ENCODE peak calls at places on chromosome 15, in four cellular contexts. One of them, this sample, is unnamed.

GRCh38 chr15:76152197-76152596 is 92.4 kb downstream of the TMEM266 start:
- DNase-seq in uterus: no peak
- DNase-seq in IMR-90: no peak
- DNase-seq in CD8-positive, alpha-beta T cell: no peak
- DNase-seq in this sample: no peak

GRCh38 chr15:81589671-81590070 is 215.7 kb upstream of the TMC3 start:
- DNase-seq in CD8-positive, alpha-beta T cell: no peak
- DNase-seq in uterus: no peak
- DNase-seq in IMR-90: no peak
- DNase-seq in this sample: no peak

GRCh38 chr15:68469162-68470048 is 37.4 kb upstream of the ITGA11 start:
- DNase-seq in uterus: no peak
- DNase-seq in IMR-90: no peak
- DNase-seq in CD8-positive, alpha-beta T cell: no peak
- DNase-seq in this sample: no peak

GRCh38 chr15:69044899-69045298 is 30.4 kb downstream of the NOX5 start:
- DNase-seq in CD8-positive, alpha-beta T cell: no peak
- DNase-seq in uterus: no peak
- DNase-seq in IMR-90: peak; percentile 69
- DNase-seq in this sample: no peak

GRCh38 chr15:85992224-85992623 is 87.4 kb upstream of the AGBL1 start:
- DNase-seq in CD8-positive, alpha-beta T cell: no peak
- DNase-seq in IMR-90: no peak
- DNase-seq in uterus: no peak
- DNase-seq in this sample: no peak

GRCh38 chr15:23447107-23447500 is at the start of gene GOLGA6L2:
- DNase-seq in IMR-90: no peak
- DNase-seq in uterus: no peak
- DNase-seq in CD8-positive, alpha-beta T cell: no peak
- DNase-seq in this sample: no peak

GRCh38 chr15:38041576-38041975 is 107.1 kb downstream of the TMCO5A start:
- DNase-seq in uterus: no peak
- DNase-seq in IMR-90: peak; percentile 77
- DNase-seq in CD8-positive, alpha-beta T cell: no peak
- DNase-seq in this sample: no peak

GRCh38 chr15:38768970-38769369 is 204.4 kb upstream of the RASGRP1 start:
- DNase-seq in IMR-90: peak; percentile 34
- DNase-seq in CD8-positive, alpha-beta T cell: no peak
- DNase-seq in uterus: peak; percentile 20
- DNase-seq in this sample: peak; percentile 36

GRCh38 chr15:99745687-99746086 is 12.4 kb upstream of the LYSMD4 start:
- DNase-seq in IMR-90: no peak
- DNase-seq in uterus: no peak
- DNase-seq in CD8-positive, alpha-beta T cell: no peak
- DNase-seq in this sample: no peak

GRCh38 chr15:43516185-43516584 is 1.2 kb upstream of the MAP1A start:
- DNase-seq in IMR-90: no peak
- DNase-seq in CD8-positive, alpha-beta T cell: no peak
- DNase-seq in uterus: peak; percentile 55
- DNase-seq in this sample: no peak

GRCh38 chr15:74384566-74385441 is 17.4 kb upstream of the CYP11A1 start:
- DNase-seq in CD8-positive, alpha-beta T cell: peak; percentile 47
- DNase-seq in IMR-90: no peak
- DNase-seq in uterus: no peak
- DNase-seq in this sample: no peak

GRCh38 chr15:81480645-81481053 is 106.6 kb upstream of the TMC3 start:
- DNase-seq in uterus: peak; percentile 33
- DNase-seq in CD8-positive, alpha-beta T cell: no peak
- DNase-seq in IMR-90: peak; percentile 69
- DNase-seq in this sample: peak; percentile 80

GRCh38 chr15:101407439-101407838 is 82.1 kb downstream of the PCSK6 start:
- DNase-seq in CD8-positive, alpha-beta T cell: no peak
- DNase-seq in uterus: no peak
- DNase-seq in IMR-90: no peak
- DNase-seq in this sample: no peak

GRCh38 chr15:101439285-101439919 is 50.1 kb downstream of the PCSK6 start:
- DNase-seq in IMR-90: no peak
- DNase-seq in CD8-positive, alpha-beta T cell: no peak
- DNase-seq in uterus: no peak
- DNase-seq in this sample: no peak

GRCh38 chr15:28098766-28099554 is at the start of gene OCA2:
- DNase-seq in CD8-positive, alpha-beta T cell: peak; percentile 75
- DNase-seq in uterus: no peak
- DNase-seq in IMR-90: peak; percentile 30
- DNase-seq in this sample: peak; percentile 47
- TF ChIP-seq CTCF in CD8-positive, alpha-beta T cell: peak; percentile 20
- TF ChIP-seq CTCF in uterus: no peak
- TF ChIP-seq CTCF in IMR-90: peak; percentile 11
- TF ChIP-seq CTCF in this sample: peak; percentile 27

GRCh38 chr15:59963925-59964324 is 40.2 kb upstream of the FOXB1 start:
- DNase-seq in IMR-90: no peak
- DNase-seq in uterus: no peak
- DNase-seq in CD8-positive, alpha-beta T cell: no peak
- DNase-seq in this sample: no peak
- H3K9me3 ChIP-seq in IMR-90: peaks cover 2% of the 10 kb centered on the region
- H3K9me3 ChIP-seq in uterus: no peaks in the 10 kb centered on the region
- H3K9me3 ChIP-seq in CD8-positive, alpha-beta T cell: peaks cover 4% of the 10 kb centered on the region
- H3K9me3 ChIP-seq in this sample: no peaks in the 10 kb centered on the region

GRCh38 chr15:40312370-40313158 is 4.8 kb upstream of the PLCB2 start:
- DNase-seq in IMR-90: no peak
- DNase-seq in uterus: no peak
- DNase-seq in CD8-positive, alpha-beta T cell: no peak
- DNase-seq in this sample: no peak

GRCh38 chr15:40308844-40309189 is 1.1 kb upstream of the PLCB2 start:
- DNase-seq in uterus: no peak
- DNase-seq in IMR-90: no peak
- DNase-seq in CD8-positive, alpha-beta T cell: peak; percentile 33
- DNase-seq in this sample: peak; percentile 43

GRCh38 chr15:40310993-40311392 is 3.3 kb upstream of the PLCB2 start:
- DNase-seq in IMR-90: no peak
- DNase-seq in uterus: no peak
- DNase-seq in CD8-positive, alpha-beta T cell: no peak
- DNase-seq in this sample: no peak

GRCh38 chr15:40309344-40309862 is 1.7 kb upstream of the PLCB2 start:
- DNase-seq in IMR-90: no peak
- DNase-seq in CD8-positive, alpha-beta T cell: no peak
- DNase-seq in uterus: no peak
- DNase-seq in this sample: no peak

GRCh38 chr15:40310001-40310959 is 2.5 kb upstream of the PLCB2 start:
- DNase-seq in IMR-90: peak; percentile 33
- DNase-seq in CD8-positive, alpha-beta T cell: peak; percentile 61
- DNase-seq in uterus: no peak
- DNase-seq in this sample: peak; percentile 59
- H3K4me1 ChIP-seq in IMR-90: peaks cover 6% of the 10 kb centered on the region
- H3K4me1 ChIP-seq in CD8-positive, alpha-beta T cell: peaks cover 41% of the 10 kb centered on the region
- H3K4me1 ChIP-seq in uterus: no peaks in the 10 kb centered on the region
- H3K4me1 ChIP-seq in this sample: peaks cover 46% of the 10 kb centered on the region

GRCh38 chr15:92105611-92106010 is 252.1 kb downstream of the SLCO3A1 start:
- DNase-seq in uterus: no peak
- DNase-seq in IMR-90: no peak
- DNase-seq in CD8-positive, alpha-beta T cell: no peak
- DNase-seq in this sample: no peak
- TF ChIP-seq CTCF in uterus: no peak
- TF ChIP-seq CTCF in IMR-90: no peak
- TF ChIP-seq CTCF in CD8-positive, alpha-beta T cell: no peak
- TF ChIP-seq CTCF in this sample: no peak

GRCh38 chr15:41821831-41822230 is 6.1 kb upstream of the JMJD7 start:
- DNase-seq in CD8-positive, alpha-beta T cell: no peak
- DNase-seq in uterus: no peak
- DNase-seq in IMR-90: no peak
- DNase-seq in this sample: no peak
- H3K9me3 ChIP-seq in CD8-positive, alpha-beta T cell: no peaks in the 10 kb centered on the region
- H3K9me3 ChIP-seq in uterus: no peaks in the 10 kb centered on the region
- H3K9me3 ChIP-seq in IMR-90: no peaks in the 10 kb centered on the region
- H3K9me3 ChIP-seq in this sample: no peaks in the 10 kb centered on the region

GRCh38 chr15:64845826-64846225 is 4.1 kb downstream of the PLEKHO2 start:
- DNase-seq in uterus: no peak
- DNase-seq in CD8-positive, alpha-beta T cell: no peak
- DNase-seq in IMR-90: no peak
- DNase-seq in this sample: no peak

GRCh38 chr15:64847876-64848716 is 6.4 kb downstream of the PLEKHO2 start:
- DNase-seq in CD8-positive, alpha-beta T cell: no peak
- DNase-seq in uterus: no peak
- DNase-seq in IMR-90: peak; percentile 34
- DNase-seq in this sample: no peak

GRCh38 chr15:64846246-64846645 is 4.5 kb downstream of the PLEKHO2 start:
- DNase-seq in uterus: no peak
- DNase-seq in IMR-90: no peak
- DNase-seq in CD8-positive, alpha-beta T cell: no peak
- DNase-seq in this sample: peak; percentile 44

GRCh38 chr15:64847016-64847415 is 5.3 kb downstream of the PLEKHO2 start:
- DNase-seq in CD8-positive, alpha-beta T cell: no peak
- DNase-seq in IMR-90: no peak
- DNase-seq in uterus: no peak
- DNase-seq in this sample: no peak

DNA sequence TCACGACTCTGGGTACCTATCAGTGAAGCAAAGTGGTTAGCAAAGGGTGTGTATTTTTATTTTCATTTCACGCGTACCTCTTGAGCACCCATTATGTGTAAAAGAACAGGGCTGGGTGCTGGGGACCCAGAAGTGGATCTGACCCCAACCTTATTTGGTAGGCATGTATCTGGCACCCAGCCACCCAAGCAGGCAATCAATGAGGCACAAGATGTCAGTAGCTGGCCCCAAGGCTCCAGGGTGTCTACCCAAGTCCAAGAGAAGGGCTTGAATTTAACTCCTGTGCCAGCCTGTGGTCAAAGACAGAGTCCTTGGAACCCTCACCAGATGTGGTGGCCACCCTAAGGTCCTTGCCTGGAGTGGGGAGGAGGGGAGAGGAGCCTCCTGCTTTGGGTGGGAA is 5.7 kb downstream of the PLEKHO2 start:
- DNase-seq in uterus: no peak
- DNase-seq in CD8-positive, alpha-beta T cell: no peak
- DNase-seq in IMR-90: no peak
- DNase-seq in this sample: no peak
- H3K4me1 ChIP-seq in uterus: peaks cover 13% of the 10 kb centered on the region
- H3K4me1 ChIP-seq in CD8-positive, alpha-beta T cell: peaks cover 44% of the 10 kb centered on the region
- H3K4me1 ChIP-seq in IMR-90: peaks cover 43% of the 10 kb centered on the region
- H3K4me1 ChIP-seq in this sample: peaks cover 15% of the 10 kb centered on the region

GRCh38 chr15:93037341-93038063 is 51.5 kb downstream of the RGMA start:
- DNase-seq in uterus: no peak
- DNase-seq in CD8-positive, alpha-beta T cell: no peak
- DNase-seq in IMR-90: no peak
- DNase-seq in this sample: peak; percentile 25
- TF ChIP-seq CTCF in uterus: no peak
- TF ChIP-seq CTCF in CD8-positive, alpha-beta T cell: no peak
- TF ChIP-seq CTCF in IMR-90: no peak
- TF ChIP-seq CTCF in this sample: peak; percentile 37

GRCh38 chr15:25244731-25245585 is 193.9 kb downstream of the UBE3A start:
- DNase-seq in uterus: peak; percentile 8
- DNase-seq in IMR-90: no peak
- DNase-seq in CD8-positive, alpha-beta T cell: peak; percentile 8
- DNase-seq in this sample: no peak

GRCh38 chr15:25243800-25244097 is 195.1 kb downstream of the UBE3A start:
- DNase-seq in IMR-90: no peak
- DNase-seq in CD8-positive, alpha-beta T cell: peak; percentile 5
- DNase-seq in uterus: peak; percentile 5
- DNase-seq in this sample: no peak

GRCh38 chr15:25246641-25247417 is 192.0 kb downstream of the UBE3A start:
- DNase-seq in CD8-positive, alpha-beta T cell: peak; percentile 7
- DNase-seq in uterus: no peak
- DNase-seq in IMR-90: no peak
- DNase-seq in this sample: no peak

GRCh38 chr15:25247418-25248030 is 191.3 kb downstream of the UBE3A start:
- DNase-seq in CD8-positive, alpha-beta T cell: peak; percentile 4
- DNase-seq in IMR-90: no peak
- DNase-seq in uterus: no peak
- DNase-seq in this sample: no peak

DNA sequence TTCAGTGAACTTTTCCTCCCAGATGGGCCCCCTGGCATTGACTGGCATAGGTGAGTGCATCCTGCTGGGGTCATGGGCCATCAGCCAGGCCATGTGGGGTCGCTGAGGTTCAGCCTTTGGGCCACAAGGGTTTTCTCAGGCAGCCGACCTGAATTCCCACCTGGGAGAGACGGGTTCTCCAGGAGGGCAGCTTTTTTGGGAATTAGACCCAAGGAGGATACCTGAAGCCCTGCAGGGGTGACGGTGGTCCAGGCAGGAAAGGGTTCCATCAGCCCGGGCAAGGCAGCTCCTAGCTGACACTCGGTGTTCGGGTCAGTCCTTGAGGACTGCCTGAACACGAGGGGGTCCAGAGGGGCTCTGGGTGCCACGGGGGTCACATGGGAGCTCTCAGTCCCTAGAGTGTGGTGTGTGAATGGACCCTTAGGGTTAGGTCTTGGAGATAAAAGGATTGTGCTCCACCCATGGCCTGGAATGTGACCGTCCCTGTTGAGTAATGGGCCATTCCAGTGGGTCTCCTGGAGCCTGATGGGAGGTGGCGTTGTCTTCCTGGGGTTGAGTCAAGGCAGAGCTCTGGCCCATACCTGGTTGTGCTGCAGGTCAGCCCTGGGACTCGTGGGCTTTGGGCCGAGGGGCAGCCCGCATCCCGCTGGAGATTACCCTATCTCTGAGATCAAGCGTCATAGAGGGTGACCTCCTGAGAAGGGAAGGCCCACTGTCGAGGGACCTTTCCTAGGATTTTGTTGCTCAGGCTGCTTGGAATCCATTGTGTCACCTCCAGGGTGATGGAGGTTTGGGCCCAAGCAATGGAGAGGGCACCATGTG is 192.8 kb downstream of the UBE3A start:
- DNase-seq in IMR-90: no peak
- DNase-seq in CD8-positive, alpha-beta T cell: peak; percentile 7
- DNase-seq in uterus: peak; percentile 5
- DNase-seq in this sample: no peak
- H3K9me3 ChIP-seq in IMR-90: peaks cover 71% of the 10 kb centered on the region
- H3K9me3 ChIP-seq in CD8-positive, alpha-beta T cell: no peaks in the 10 kb centered on the region
- H3K9me3 ChIP-seq in uterus: no peaks in the 10 kb centered on the region
- H3K9me3 ChIP-seq in this sample: no peaks in the 10 kb centered on the region

GRCh38 chr15:32829441-32829840 is 111.6 kb downstream of the GREM1 start:
- DNase-seq in uterus: no peak
- DNase-seq in IMR-90: no peak
- DNase-seq in CD8-positive, alpha-beta T cell: no peak
- DNase-seq in this sample: no peak

GRCh38 chr15:32824777-32825176 is 107.0 kb downstream of the GREM1 start:
- DNase-seq in CD8-positive, alpha-beta T cell: no peak
- DNase-seq in IMR-90: peak; percentile 92
- DNase-seq in uterus: no peak
- DNase-seq in this sample: no peak

GRCh38 chr15:32825219-32825618 is 107.4 kb downstream of the GREM1 start:
- DNase-seq in CD8-positive, alpha-beta T cell: no peak
- DNase-seq in uterus: no peak
- DNase-seq in IMR-90: no peak
- DNase-seq in this sample: no peak

GRCh38 chr15:32828507-32829186 is 110.8 kb downstream of the GREM1 start:
- DNase-seq in uterus: no peak
- DNase-seq in IMR-90: peak; percentile 96
- DNase-seq in CD8-positive, alpha-beta T cell: no peak
- DNase-seq in this sample: no peak

GRCh38 chr15:32826685-32827084 is 108.9 kb downstream of the GREM1 start:
- DNase-seq in uterus: no peak
- DNase-seq in CD8-positive, alpha-beta T cell: no peak
- DNase-seq in IMR-90: no peak
- DNase-seq in this sample: no peak
- H3K4me1 ChIP-seq in uterus: no peaks in the 10 kb centered on the region
- H3K4me1 ChIP-seq in CD8-positive, alpha-beta T cell: no peaks in the 10 kb centered on the region
- H3K4me1 ChIP-seq in IMR-90: peaks cover 33% of the 10 kb centered on the region
- H3K4me1 ChIP-seq in this sample: no peaks in the 10 kb centered on the region